ENCODE peak calls at places on chromosome 18, in eight cellular contexts. I, H, W, A, T, F, Z and D are unnamed samples.

GRCh38 chr18:1965016-1965415 is 606.3 kb downstream of the METTL4 start:
- DNase-seq in I (no peak), H (no peak), W (no peak), A (no peak), T (no peak), F (no peak), Z (no peak), D (no peak)

GRCh38 chr18:58143391-58143790 is 99.4 kb downstream of the NEDD4L start:
- DNase-seq in I (no peak), H (no peak), W (no peak), A (no peak), T (no peak), F (peak; percentile 57), Z (no peak), D (no peak)

GRCh38 chr18:11985532-11985931 is 4.2 kb downstream of the IMPA2 start:
- DNase-seq in I (no peak), H (no peak), W (no peak), A (no peak), T (no peak), F (no peak), Z (no peak), D (no peak)

GRCh38 chr18:42814618-42815017 is 300.9 kb downstream of the RIT2 start:
- DNase-seq in I (no peak), H (no peak), W (no peak), A (no peak), T (no peak), F (no peak), Z (no peak), D (no peak)

GRCh38 chr18:63189041-63189440 is 130.5 kb downstream of the BCL2 start:
- DNase-seq in I (no peak), H (no peak), W (no peak), A (no peak), T (no peak), F (no peak), Z (no peak), D (no peak)

GRCh38 chr18:13543811-13544732 is 182.3 kb downstream of the FAM210A start:
- DNase-seq in I (no peak), H (no peak), W (no peak), A (no peak), T (no peak), F (no peak), Z (no peak), D (no peak)

GRCh38 chr18:77206676-77207370 is 42.8 kb upstream of the GALR1 start:
- DNase-seq in I (no peak), H (no peak), W (peak; percentile 94), A (no peak), T (no peak), F (no peak), Z (no peak), D (no peak)

GRCh38 chr18:38923136-38923535 is 1357.5 kb upstream of the CELF4 start:
- DNase-seq in I (no peak), H (no peak), W (no peak), A (no peak), T (no peak), F (peak; percentile 89), Z (no peak), D (no peak)

GRCh38 chr18:56257215-56257614 is 381.2 kb downstream of the TXNL1 start:
- DNase-seq in I (no peak), H (peak; percentile 58), W (peak; percentile 83), A (no peak), T (no peak), F (no peak), Z (no peak), D (no peak)

GRCh38 chr18:63446266-63446665 is 24.0 kb upstream of the VPS4B start:
- DNase-seq in I (no peak), H (no peak), W (no peak), A (no peak), T (no peak), F (no peak), Z (no peak), D (no peak)

GRCh38 chr18:25350561-25351201 is 1.3 kb downstream of the ZNF521 start:
- DNase-seq in I (peak; percentile 17), H (no peak), W (peak; percentile 52), A (peak; percentile 38), T (peak; percentile 78), F (peak; percentile 89), Z (peak; percentile 35), D (no peak)

GRCh38 chr18:2889761-2890192 is 43.0 kb downstream of the EMILIN2 start:
- DNase-seq in I (no peak), H (no peak), W (no peak), A (no peak), T (no peak), F (no peak), Z (no peak), D (no peak)

GRCh38 chr18:10856146-10856545 is 293.2 kb downstream of the PIEZO2 start:
- DNase-seq in I (no peak), H (no peak), W (no peak), A (no peak), T (no peak), F (no peak), Z (no peak), D (no peak)

GRCh38 chr18:14944838-14945237 is 196.9 kb downstream of the ANKRD30B start:
- DNase-seq in I (no peak), H (no peak), W (no peak), A (no peak), T (no peak), F (no peak), Z (no peak), D (no peak)

GRCh38 chr18:618618-619017 is 21.8 kb downstream of the CLUL1 start:
- DNase-seq in I (no peak), H (no peak), W (no peak), A (no peak), T (no peak), F (no peak), Z (no peak), D (no peak)

GRCh38 chr18:25531207-25531606 is 179.2 kb upstream of the ZNF521 start:
- DNase-seq in I (no peak), H (no peak), W (no peak), A (no peak), T (no peak), F (no peak), Z (no peak), D (no peak)

GRCh38 chr18:26477828-26478466 is 70.4 kb downstream of the KCTD1 start:
- DNase-seq in I (no peak), H (peak; percentile 40), W (no peak), A (no peak), T (no peak), F (no peak), Z (no peak), D (no peak)

GRCh38 chr18:53644799-53645471 is 579.5 kb downstream of the MBD2 start:
- DNase-seq in I (no peak), H (no peak), W (no peak), A (no peak), T (no peak), F (no peak), Z (no peak), D (no peak)

GRCh38 chr18:29181151-29181901 is 1004.4 kb upstream of the CDH2 start:
- DNase-seq in I (no peak), H (peak; percentile 12), W (peak; percentile 97), A (no peak), T (no peak), F (no peak), Z (no peak), D (no peak)

GRCh38 chr18:23719634-23720201 is 30.5 kb downstream of the LAMA3 start:
- DNase-seq in I (no peak), H (peak; percentile 86), W (peak; percentile 99), A (no peak), T (no peak), F (no peak), Z (no peak), D (peak; percentile 61)

GRCh38 chr18:6842081-6842480 is 112.6 kb downstream of the ARHGAP28 start:
- DNase-seq in I (no peak), H (no peak), W (no peak), A (no peak), T (no peak), F (peak; percentile 30), Z (no peak), D (no peak)

GRCh38 chr18:3051718-3052410 is 38.9 kb upstream of the LPIN2 start:
- DNase-seq in I (no peak), H (peak; percentile 11), W (no peak), A (no peak), T (no peak), F (no peak), Z (no peak), D (peak; percentile 44)

GRCh38 chr18:58156516-58156915 is 112.5 kb downstream of the NEDD4L start:
- DNase-seq in I (no peak), H (no peak), W (no peak), A (no peak), T (no peak), F (no peak), Z (no peak), D (no peak)

GRCh38 chr18:62018034-62018760 is 125.4 kb upstream of the RNF152 start:
- DNase-seq in I (no peak), H (no peak), W (peak; percentile 85), A (no peak), T (no peak), F (peak; percentile 92), Z (no peak), D (peak; percentile 32)

GRCh38 chr18:70333316-70333715 is 44.5 kb downstream of the SOCS6 start:
- DNase-seq in I (no peak), H (no peak), W (no peak), A (no peak), T (no peak), F (no peak), Z (no peak), D (no peak)

GRCh38 chr18:23523429-23524212 is 20.3 kb downstream of the RMC1 start:
- DNase-seq in I (no peak), H (no peak), W (peak; percentile 47), A (no peak), T (no peak), F (no peak), Z (no peak), D (no peak)

GRCh38 chr18:56115072-56116038 is 523.0 kb downstream of the TXNL1 start:
- DNase-seq in I (no peak), H (no peak), W (no peak), A (peak; percentile 14), T (no peak), F (no peak), Z (no peak), D (no peak)

GRCh38 chr18:44464401-44465185 is 216.1 kb upstream of the SETBP1 start:
- DNase-seq in I (no peak), H (no peak), W (peak; percentile 76), A (no peak), T (no peak), F (peak; percentile 16), Z (no peak), D (no peak)

GRCh38 chr18:58045265-58046086 is 1.4 kb downstream of the NEDD4L start:
- DNase-seq in I (peak; percentile 66), H (peak; percentile 45), W (no peak), A (peak; percentile 40), T (peak; percentile 86), F (peak; percentile 88), Z (peak; percentile 36), D (peak; percentile 82)

GRCh38 chr18:76468345-76469275 is 26.4 kb downstream of the ZNF516 start:
- DNase-seq in I (no peak), H (no peak), W (no peak), A (no peak), T (no peak), F (no peak), Z (no peak), D (no peak)

GRCh38 chr18:33062834-33063364 is 290.1 kb upstream of the KLHL14 start:
- DNase-seq in I (no peak), H (no peak), W (no peak), A (no peak), T (no peak), F (no peak), Z (no peak), D (no peak)

GRCh38 chr18:10099539-10100140 is 185.8 kb downstream of the VAPA start:
- DNase-seq in I (no peak), H (no peak), W (peak; percentile 61), A (no peak), T (no peak), F (no peak), Z (no peak), D (no peak)

GRCh38 chr18:48552130-48552529 is 13.3 kb downstream of the CTIF start:
- DNase-seq in I (no peak), H (no peak), W (no peak), A (no peak), T (no peak), F (no peak), Z (no peak), D (no peak)

GRCh38 chr18:60684843-60685513 is 312.4 kb upstream of the MC4R start:
- DNase-seq in I (no peak), H (peak; percentile 53), W (peak; percentile 45), A (no peak), T (no peak), F (peak; percentile 59), Z (no peak), D (no peak)